ENCODE peak calls at places on chromosome 1, in ten cellular contexts. E is fibroblast of the aortic adventitia, L is heart left ventricle, Y is kidney epithelial cell, O is neural progenitor cell, X is nephron progenitor cell, M is OCI-LY7, P is endodermal cell, W is BJ, F is H1. A is an unnamed sample.
A peak's percentile ranks its signal among the peaks of the same experiment; 100 is the strongest.

GRCh38 chr1:233656700-233657099 is 42.8 kb downstream of the KCNK1 start:
- DNase-seq in E (no peak), L (no peak), Y (no peak), O (no peak), X (no peak), M (no peak), P (no peak), W (no peak), F (no peak), A (no peak)

GRCh38 chr1:238232036-238232744 is 341.5 kb upstream of the ZP4 start:
- DNase-seq in E (no peak), L (no peak), Y (no peak), O (no peak), X (no peak), M (no peak), P (no peak), W (no peak), F (no peak), A (no peak)

GRCh38 chr1:11787251-11787803 is 18.4 kb downstream of the MTHFR start:
- DNase-seq in E (peak; percentile 73), L (no peak), Y (no peak), O (peak; percentile 61), X (no peak), M (no peak), P (peak; percentile 83), W (no peak), F (no peak), A (no peak)

GRCh38 chr1:75953461-75953860 is 21.3 kb upstream of the ASB17 start:
- DNase-seq in E (no peak), L (no peak), Y (peak; percentile 63), O (peak; percentile 21), X (no peak), M (no peak), P (no peak), W (no peak), F (no peak), A (no peak)

GRCh38 chr1:186754542-186755150 is 74.1 kb upstream of the PLA2G4A start:
- DNase-seq in E (no peak), L (no peak), Y (no peak), O (no peak), X (no peak), M (no peak), P (no peak), W (peak; percentile 11), F (no peak), A (no peak)

GRCh38 chr1:17287377-17287776 is 20.6 kb upstream of the PADI4 start:
- DNase-seq in E (peak; percentile 79), L (no peak), Y (no peak), O (no peak), X (no peak), M (no peak), P (no peak), W (peak; percentile 55), F (no peak), A (no peak)

GRCh38 chr1:156291226-156292061 is 4.0 kb downstream of the GLMP start:
- DNase-seq in E (peak; percentile 76), L (peak; percentile 93), Y (no peak), O (peak; percentile 92), X (peak; percentile 93), M (no peak), P (peak; percentile 98), W (peak; percentile 37), F (peak; percentile 75), A (peak; percentile 16)

GRCh38 chr1:70090875-70091274 is 114.5 kb downstream of the LRRC40 start:
- DNase-seq in E (peak; percentile 72), L (no peak), Y (peak; percentile 47), O (no peak), X (no peak), M (no peak), P (no peak), W (peak; percentile 15), F (no peak), A (no peak)

GRCh38 chr1:37484325-37485051 is 10.1 kb downstream of the ZC3H12A start:
- DNase-seq in E (no peak), L (no peak), Y (no peak), O (no peak), X (no peak), M (no peak), P (no peak), W (no peak), F (no peak), A (no peak)

GRCh38 chr1:234967121-234967520 is 161.5 kb downstream of the TOMM20 start:
- DNase-seq in E (no peak), L (no peak), Y (no peak), O (no peak), X (no peak), M (no peak), P (no peak), W (no peak), F (no peak), A (no peak)

GRCh38 chr1:53982034-53982761 is 35.8 kb downstream of the LDLRAD1 start:
- DNase-seq in E (peak; percentile 40), L (no peak), Y (no peak), O (peak; percentile 76), X (peak; percentile 42), M (no peak), P (peak; percentile 90), W (peak; percentile 25), F (peak; percentile 54), A (no peak)

GRCh38 chr1:162197615-162198497 is 128.4 kb downstream of the NOS1AP start:
- DNase-seq in E (no peak), L (no peak), Y (no peak), O (no peak), X (no peak), M (no peak), P (peak; percentile 77), W (no peak), F (no peak), A (no peak)

GRCh38 chr1:109547412-109548320 is 749 bp upstream of the GNAI3 start:
- DNase-seq in E (peak; percentile 26), L (no peak), Y (no peak), O (peak; percentile 40), X (peak; percentile 21), M (peak; percentile 39), P (peak; percentile 63), W (no peak), F (no peak), A (peak; percentile 44)

GRCh38 chr1:184792450-184792969 is 37.9 kb upstream of the EDEM3 start:
- DNase-seq in E (peak; percentile 97), L (peak; percentile 72), Y (peak; percentile 93), O (no peak), X (no peak), M (no peak), P (no peak), W (peak; percentile 95), F (no peak), A (peak; percentile 12)

GRCh38 chr1:246907472-246907871 is 24.3 kb downstream of the AHCTF1 start:
- DNase-seq in E (peak; percentile 79), L (no peak), Y (peak; percentile 19), O (peak; percentile 59), X (no peak), M (peak; percentile 51), P (no peak), W (no peak), F (no peak), A (peak; percentile 20)

GRCh38 chr1:161506336-161507223 is 1.3 kb downstream of the FCGR2A start:
- DNase-seq in E (peak; percentile 14), L (no peak), Y (no peak), O (no peak), X (no peak), M (no peak), P (no peak), W (no peak), F (no peak), A (no peak)

GRCh38 chr1:196535727-196536126 is 72.5 kb downstream of the KCNT2 start:
- DNase-seq in E (peak; percentile 37), L (no peak), Y (no peak), O (peak; percentile 53), X (no peak), M (peak; percentile 77), P (peak; percentile 55), W (no peak), F (no peak), A (peak; percentile 12)

DNA sequence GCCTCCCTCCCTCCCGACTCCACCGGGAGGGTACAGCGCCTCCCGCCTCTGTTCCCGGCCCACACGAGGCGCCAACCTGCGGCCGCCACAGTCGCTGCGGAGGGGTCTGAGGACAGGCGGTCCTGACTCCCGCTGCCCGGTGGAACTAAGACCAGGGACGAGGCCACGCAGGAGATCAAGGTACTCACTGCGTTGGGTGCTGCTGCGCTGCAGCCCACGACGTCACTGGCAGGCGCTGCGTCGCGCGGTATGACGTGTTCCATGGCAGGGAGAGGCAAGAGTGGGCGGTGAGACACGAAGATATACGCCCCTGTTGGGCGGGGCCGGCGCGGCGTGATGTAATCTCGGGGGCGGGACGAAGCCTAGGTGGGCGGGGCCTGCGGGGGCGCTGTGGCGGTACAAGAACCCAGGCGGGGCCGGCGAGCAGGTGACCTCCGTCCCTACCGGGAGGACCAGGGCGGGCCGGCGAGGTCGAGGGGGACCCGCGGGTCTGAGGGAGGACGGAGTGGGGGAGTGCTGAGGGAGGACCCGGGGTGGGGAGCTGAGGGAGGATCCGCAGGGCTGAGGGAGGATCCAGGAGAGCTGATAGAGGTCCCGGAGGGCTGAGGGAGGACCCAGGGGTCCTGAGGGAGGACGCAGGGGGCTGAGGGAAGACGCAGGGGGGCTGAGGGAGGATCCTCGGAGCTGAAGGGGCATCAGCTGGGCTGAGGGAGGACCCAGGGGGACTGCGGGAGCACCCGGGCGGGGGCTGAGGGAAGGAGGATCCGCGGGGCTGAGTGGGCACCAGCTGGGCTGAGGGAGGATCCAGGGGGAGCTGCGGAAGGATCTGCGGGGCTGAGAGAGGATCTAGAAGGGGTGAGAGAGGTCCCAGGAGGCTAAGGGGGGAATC is at the start of gene MRPL55:
- DNase-seq in E (peak; percentile 94), L (peak; percentile 98), Y (peak; percentile 81), O (peak; percentile 98), X (peak; percentile 99), M (peak; percentile 97), P (peak; percentile 100), W (peak; percentile 77), F (peak; percentile 85), A (peak; percentile 99)
- TF ChIP-seq CTCF in E (no peak), L (no peak), Y (no peak), O (peak; percentile 36), X (no peak), M (peak; percentile 18), P (no peak), W (peak; percentile 10), F (no peak), A (no peak)

GRCh38 chr1:84653130-84653680 is 37.1 kb downstream of the SSX2IP start:
- DNase-seq in E (peak; percentile 9), L (no peak), Y (no peak), O (no peak), X (no peak), M (no peak), P (no peak), W (no peak), F (no peak), A (no peak)
- TF ChIP-seq CTCF in E (no peak), L (no peak), Y (no peak), O (peak; percentile 15), X (no peak), M (no peak), P (peak; percentile 27), W (no peak), F (no peak), A (no peak)

GRCh38 chr1:46556822-46557221 is 5.4 kb upstream of the KNCN start:
- DNase-seq in E (peak; percentile 49), L (no peak), Y (no peak), O (no peak), X (no peak), M (no peak), P (no peak), W (peak; percentile 22), F (no peak), A (no peak)
- TF ChIP-seq CTCF in E (peak; percentile 16), L (no peak), Y (no peak), O (no peak), X (no peak), M (no peak), P (no peak), W (peak; percentile 8), F (no peak), A (no peak)

GRCh38 chr1:30358510-30358909 is 364.9 kb downstream of the MATN1 start:
- DNase-seq in E (no peak), L (no peak), Y (no peak), O (peak; percentile 35), X (no peak), M (no peak), P (peak; percentile 76), W (no peak), F (no peak), A (no peak)
- TF ChIP-seq CTCF in E (no peak), L (no peak), Y (no peak), O (no peak), X (no peak), M (no peak), P (no peak), W (no peak), F (no peak), A (no peak)